ENCODE peak calls at places on chromosomes 1 and 21, in nine cellular contexts. J is upper lobe of left lung; H is mucosa of descending colon; Y is tibial artery; W is activated CD8-positive, alpha-beta T cell treated with anti-CD3 and anti-CD28 coated beads for 36 hours; S is heart right ventricle; V is omental fat pad; P is WTC11; G is OCI-LY7. C is an unnamed sample.

GRCh38 chr1:83976920-83977319 is 22.0 kb downstream of the TTLL7 start:
- DNase-seq in W (no peak), J (no peak), S (no peak), Y (no peak), H (no peak), G (no peak), V (no peak), P (no peak), C (no peak)

GRCh38 chr1:35707253-35708178 is 11.2 kb downstream of the C1orf216 start:
- DNase-seq in J (peak; percentile 87), S (peak; percentile 18), G (no peak), Y (no peak), P (peak; percentile 75), W (peak; percentile 38), V (no peak), H (peak; percentile 58), C (no peak)

GRCh38 chr1:50474859-50475809 is 51.9 kb upstream of the DMRTA2 start:
- DNase-seq in J (no peak), G (no peak), H (peak; percentile 24), P (peak; percentile 65), W (no peak), S (no peak), V (no peak), Y (no peak), C (peak; percentile 4)

GRCh38 chr1:85992756-85993155 is 163.8 kb downstream of the COL24A1 start:
- DNase-seq in G (peak; percentile 22), P (no peak), Y (no peak), S (no peak), J (no peak), W (no peak), H (no peak), V (no peak), C (peak; percentile 27)

GRCh38 chr1:191528275-191528674 is 630.0 kb upstream of the RGS18 start:
- DNase-seq in P (no peak), G (no peak), W (no peak), S (no peak), V (no peak), J (no peak), Y (no peak), H (no peak), C (no peak)

GRCh38 chr1:234602334-234603220 is 7.4 kb downstream of the IRF2BP2 start:
- DNase-seq in G (peak; percentile 66), P (no peak), Y (no peak), W (peak; percentile 54), H (no peak), V (no peak), S (no peak), J (no peak), C (peak; percentile 97)

GRCh38 chr1:59008599-59009347 is 224.9 kb upstream of the JUN start:
- DNase-seq in G (no peak), H (no peak), W (peak; percentile 32), P (no peak), J (no peak), Y (no peak), V (no peak), S (no peak), C (peak; percentile 10)

GRCh38 chr1:46396429-46397398 is 2.6 kb downstream of the FAAH start:
- DNase-seq in S (no peak), Y (no peak), P (no peak), V (no peak), G (no peak), W (no peak), H (no peak), J (no peak), C (no peak)

GRCh38 chr1:5985250-5985649 is 7.0 kb downstream of the NPHP4 start:
- DNase-seq in G (no peak), P (no peak), S (no peak), Y (no peak), V (no peak), J (no peak), W (no peak), H (no peak), C (no peak)

GRCh38 chr1:53341521-53341895 is 13.6 kb upstream of the LRP8 start:
- DNase-seq in G (no peak), S (no peak), P (no peak), J (no peak), V (no peak), H (no peak), W (no peak), Y (no peak), C (no peak)

GRCh38 chr1:172399369-172400072 is 21.0 kb upstream of the C1orf105 start:
- DNase-seq in J (no peak), S (no peak), H (peak; percentile 28), V (no peak), Y (peak; percentile 73), G (peak; percentile 48), P (no peak), W (peak; percentile 30), C (peak; percentile 67)

GRCh38 chr21:37712204-37712934 is 203.9 kb downstream of the KCNJ6 start:
- DNase-seq in H (peak; percentile 63), G (peak; percentile 68), P (peak; percentile 75), V (no peak), Y (peak; percentile 59), J (no peak), S (peak; percentile 59), W (peak; percentile 75), C (peak; percentile 74)

GRCh38 chr1:209875510-209875909 is 47.7 kb downstream of the UTP25 start:
- DNase-seq in W (no peak), J (no peak), V (no peak), S (no peak), G (no peak), Y (no peak), P (peak; percentile 25), H (no peak), C (peak; percentile 83)

DNA sequence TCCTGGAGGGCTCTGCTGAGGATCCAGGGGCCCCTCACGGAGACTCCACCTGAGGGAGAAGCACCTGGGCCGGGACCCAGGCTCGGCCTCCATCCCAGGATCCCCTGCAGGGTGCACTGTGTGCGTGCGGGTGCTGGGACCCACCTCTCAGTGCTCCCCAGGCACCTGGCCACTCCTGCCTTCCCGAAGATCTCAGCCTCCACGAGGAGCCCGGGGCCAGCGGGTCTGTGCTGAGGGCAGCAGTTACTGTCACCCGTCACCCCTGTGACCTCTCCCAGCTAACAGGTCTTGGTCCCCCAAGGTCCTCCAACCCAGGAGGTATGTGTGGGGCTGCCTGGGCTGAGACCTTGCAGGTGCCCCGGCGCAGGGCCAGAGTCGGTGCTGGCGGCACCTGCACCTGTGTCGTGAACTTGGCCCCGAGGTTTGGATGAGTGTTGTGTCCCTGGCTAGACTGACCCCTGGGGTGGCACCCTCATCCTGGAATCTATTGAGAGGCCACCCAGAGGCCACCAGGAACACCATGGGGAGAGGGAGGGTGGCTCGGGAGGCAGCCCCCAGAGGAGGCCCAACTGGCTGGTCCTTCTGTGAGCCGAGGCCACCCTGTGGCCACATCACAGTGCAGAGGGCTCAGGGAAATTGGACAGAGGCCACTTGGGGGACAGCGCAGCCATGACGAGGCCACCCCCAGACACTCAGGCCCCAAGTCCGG is 17.6 kb downstream of the MORN1 start:
- DNase-seq in Y (peak; percentile 9), P (peak; percentile 10), S (no peak), J (peak; percentile 77), H (peak; percentile 18), W (no peak), V (no peak), G (no peak), C (no peak)
- TF ChIP-seq CTCF in Y (no peak), P (no peak), S (no peak), J (no peak), H (no peak), W (no peak), V (no peak), G (no peak), C (no peak)

GRCh38 chr1:9873992-9874391 is 36.1 kb downstream of the CTNNBIP1 start:
- DNase-seq in Y (no peak), H (no peak), G (no peak), W (no peak), P (no peak), V (no peak), S (no peak), J (no peak), C (no peak)
- TF ChIP-seq CTCF in Y (no peak), H (no peak), G (no peak), W (no peak), P (no peak), V (no peak), S (no peak), J (no peak), C (no peak)

GRCh38 chr1:74767490-74767889 is 34.5 kb downstream of the TYW3 start:
- DNase-seq in G (peak; percentile 21), P (peak; percentile 54), S (no peak), W (peak; percentile 5), H (no peak), J (no peak), V (no peak), Y (no peak), C (peak; percentile 33)
- TF ChIP-seq CTCF in G (peak; percentile 68), P (peak; percentile 42), S (no peak), W (no peak), H (no peak), J (no peak), V (no peak), Y (no peak), C (no peak)

GRCh38 chr1:74465193-74465681 is 47.2 kb downstream of the LRRC53 start:
- DNase-seq in V (no peak), Y (no peak), H (no peak), P (no peak), G (no peak), S (no peak), W (no peak), J (peak; percentile 73), C (no peak)

GRCh38 chr1:74467786-74468377 is 44.5 kb downstream of the LRRC53 start:
- DNase-seq in G (no peak), H (no peak), P (no peak), W (no peak), J (no peak), S (no peak), Y (no peak), V (no peak), C (peak; percentile 76)

GRCh38 chr1:74470936-74471335 is 41.5 kb downstream of the LRRC53 start:
- DNase-seq in Y (no peak), G (no peak), S (no peak), H (no peak), W (no peak), V (no peak), J (no peak), P (no peak), C (no peak)

GRCh38 chr1:74470262-74470661 is 42.1 kb downstream of the LRRC53 start:
- DNase-seq in W (no peak), S (no peak), G (no peak), Y (no peak), J (no peak), P (no peak), H (no peak), V (no peak), C (no peak)

DNA sequence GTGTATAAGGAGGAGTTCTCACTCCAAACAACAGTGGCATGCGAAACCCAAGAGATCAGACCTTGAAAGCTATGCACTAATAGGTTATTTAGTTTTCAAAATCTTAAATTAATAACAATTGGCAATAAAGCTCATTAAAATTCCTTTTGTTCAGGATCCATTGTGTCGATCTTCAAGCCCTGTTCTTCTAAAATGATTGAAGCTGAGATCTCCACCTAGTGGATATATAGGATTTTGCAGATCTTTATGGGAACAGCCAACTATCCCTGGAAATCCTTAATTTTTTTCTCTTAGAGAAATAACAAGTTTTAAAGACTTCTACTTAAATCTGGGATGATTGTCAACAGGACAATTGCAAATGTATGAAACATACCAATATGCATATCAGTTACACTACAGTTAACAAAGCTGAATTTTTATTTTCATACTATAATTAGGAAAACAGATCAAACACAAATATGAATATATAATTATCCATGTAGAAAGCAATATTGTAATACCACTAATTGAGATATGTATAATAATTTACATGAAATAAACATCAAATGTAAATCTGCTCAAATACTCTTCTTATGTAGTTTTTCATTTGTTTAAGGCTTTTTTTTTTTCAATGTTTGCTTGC is 43.3 kb downstream of the LRRC53 start:
- DNase-seq in H (no peak), W (no peak), J (no peak), S (no peak), G (peak; percentile 27), Y (no peak), V (no peak), P (no peak), C (peak; percentile 59)
- TF ChIP-seq CTCF in H (no peak), W (no peak), J (peak; percentile 46), S (peak; percentile 58), G (peak; percentile 81), Y (peak; percentile 57), V (no peak), P (peak; percentile 34), C (peak; percentile 67)